ENCODE peak calls at places on chromosomes 1 and 21, in four cellular contexts. One of them, this sample, is unnamed.

GRCh38 chr1:96362623-96363022 is 359.0 kb upstream of the PTBP2 start:
- DNase-seq in left ventricle myocardium inferior: no peak
- DNase-seq in HCT116: peak; percentile 95
- DNase-seq in upper lobe of right lung: no peak
- DNase-seq in this sample: no peak

GRCh38 chr1:904271-904950 is 19.3 kb upstream of the SAMD11 start:
- DNase-seq in upper lobe of right lung: peak; percentile 92
- DNase-seq in HCT116: peak; percentile 43
- DNase-seq in left ventricle myocardium inferior: peak; percentile 86
- DNase-seq in this sample: peak; percentile 81

GRCh38 chr1:218527737-218528136 is 182.6 kb downstream of the TGFB2 start:
- DNase-seq in left ventricle myocardium inferior: no peak
- DNase-seq in HCT116: no peak
- DNase-seq in upper lobe of right lung: no peak
- DNase-seq in this sample: no peak

GRCh38 chr1:6105218-6105679 is 59.6 kb downstream of the KCNAB2 start:
- DNase-seq in upper lobe of right lung: no peak
- DNase-seq in HCT116: no peak
- DNase-seq in left ventricle myocardium inferior: no peak
- DNase-seq in this sample: no peak

GRCh38 chr1:39434797-39435395 is 56.5 kb upstream of the BMP8A start:
- DNase-seq in left ventricle myocardium inferior: no peak
- DNase-seq in HCT116: no peak
- DNase-seq in upper lobe of right lung: no peak
- DNase-seq in this sample: no peak

GRCh38 chr1:99527078-99527477 is 118.8 kb upstream of the PALMD start:
- DNase-seq in upper lobe of right lung: no peak
- DNase-seq in HCT116: no peak
- DNase-seq in left ventricle myocardium inferior: no peak
- DNase-seq in this sample: no peak

GRCh38 chr1:228544921-228545591 is 57.9 kb downstream of the RNF187 start:
- DNase-seq in HCT116: no peak
- DNase-seq in upper lobe of right lung: peak; percentile 3
- DNase-seq in left ventricle myocardium inferior: no peak
- DNase-seq in this sample: no peak

GRCh38 chr1:100485855-100486258 is 52.1 kb upstream of the GPR88 start:
- DNase-seq in upper lobe of right lung: no peak
- DNase-seq in left ventricle myocardium inferior: no peak
- DNase-seq in HCT116: no peak
- DNase-seq in this sample: no peak

GRCh38 chr1:158145173-158145719 is 35.4 kb upstream of the CD1D start:
- DNase-seq in upper lobe of right lung: no peak
- DNase-seq in HCT116: no peak
- DNase-seq in left ventricle myocardium inferior: peak; percentile 77
- DNase-seq in this sample: peak; percentile 44

GRCh38 chr1:238951809-238952208 is 434.6 kb upstream of the CHRM3 start:
- DNase-seq in HCT116: no peak
- DNase-seq in upper lobe of right lung: no peak
- DNase-seq in left ventricle myocardium inferior: no peak
- DNase-seq in this sample: no peak

GRCh38 chr21:45091540-45092322 is 17.4 kb downstream of the ADARB1 start:
- DNase-seq in left ventricle myocardium inferior: no peak
- DNase-seq in upper lobe of right lung: no peak
- DNase-seq in HCT116: no peak
- DNase-seq in this sample: no peak
- H3K27ac ChIP-seq in left ventricle myocardium inferior: peak overlapping the region; percentile 90
- H3K27ac ChIP-seq in upper lobe of right lung: peak overlapping the region; percentile 74
- H3K27ac ChIP-seq in HCT116: no peak overlapping the region
- H3K27ac ChIP-seq in this sample: peak overlapping the region; percentile 7

DNA sequence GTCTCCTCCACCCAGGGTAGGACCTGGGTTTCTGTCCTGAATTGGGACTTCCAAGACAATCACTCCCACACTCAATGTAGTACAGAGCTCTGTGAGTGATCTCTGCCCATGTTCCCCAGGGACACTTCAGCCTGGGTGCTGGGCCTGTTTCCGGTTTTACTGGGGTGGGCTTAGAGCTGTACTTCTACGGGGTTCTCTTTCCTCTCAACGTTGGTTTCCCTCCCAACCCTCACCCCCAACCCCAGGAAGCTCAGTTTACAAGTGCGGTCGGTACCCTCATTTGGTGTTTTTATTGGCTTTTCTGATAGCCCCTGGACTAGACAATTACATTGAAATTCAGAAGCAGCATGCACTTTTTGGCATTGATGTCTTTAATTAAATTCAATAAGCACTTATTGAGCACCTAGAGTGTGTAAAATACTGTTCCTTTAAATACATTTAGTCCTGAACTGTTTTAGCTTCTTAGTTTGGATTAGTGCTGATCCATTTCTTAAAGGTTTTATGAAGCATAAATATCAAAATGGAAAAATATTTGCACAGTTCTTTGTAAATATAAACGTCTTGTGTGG is 541 bp upstream of the XPR1 start:
- DNase-seq in HCT116: no peak
- DNase-seq in upper lobe of right lung: no peak
- DNase-seq in left ventricle myocardium inferior: no peak
- DNase-seq in this sample: no peak
- H3K27ac ChIP-seq in HCT116: no peak overlapping the region
- H3K27ac ChIP-seq in upper lobe of right lung: peak overlapping the region; percentile 67
- H3K27ac ChIP-seq in left ventricle myocardium inferior: peak overlapping the region; percentile 96
- H3K27ac ChIP-seq in this sample: peak overlapping the region; percentile 51

GRCh38 chr1:78047631-78048030 is 1.9 kb downstream of the GIPC2 start:
- DNase-seq in upper lobe of right lung: no peak
- DNase-seq in left ventricle myocardium inferior: no peak
- DNase-seq in HCT116: no peak
- DNase-seq in this sample: no peak
- H3K27ac ChIP-seq in upper lobe of right lung: no peak overlapping the region
- H3K27ac ChIP-seq in left ventricle myocardium inferior: peak overlapping the region; percentile 80
- H3K27ac ChIP-seq in HCT116: no peak overlapping the region
- H3K27ac ChIP-seq in this sample: peak overlapping the region; percentile 77

GRCh38 chr1:94921977-94922376 is 4.9 kb downstream of the CNN3 start:
- DNase-seq in left ventricle myocardium inferior: no peak
- DNase-seq in HCT116: no peak
- DNase-seq in upper lobe of right lung: no peak
- DNase-seq in this sample: no peak
- H3K27ac ChIP-seq in left ventricle myocardium inferior: peak overlapping the region; percentile 95
- H3K27ac ChIP-seq in HCT116: no peak overlapping the region
- H3K27ac ChIP-seq in upper lobe of right lung: no peak overlapping the region
- H3K27ac ChIP-seq in this sample: no peak overlapping the region

DNA sequence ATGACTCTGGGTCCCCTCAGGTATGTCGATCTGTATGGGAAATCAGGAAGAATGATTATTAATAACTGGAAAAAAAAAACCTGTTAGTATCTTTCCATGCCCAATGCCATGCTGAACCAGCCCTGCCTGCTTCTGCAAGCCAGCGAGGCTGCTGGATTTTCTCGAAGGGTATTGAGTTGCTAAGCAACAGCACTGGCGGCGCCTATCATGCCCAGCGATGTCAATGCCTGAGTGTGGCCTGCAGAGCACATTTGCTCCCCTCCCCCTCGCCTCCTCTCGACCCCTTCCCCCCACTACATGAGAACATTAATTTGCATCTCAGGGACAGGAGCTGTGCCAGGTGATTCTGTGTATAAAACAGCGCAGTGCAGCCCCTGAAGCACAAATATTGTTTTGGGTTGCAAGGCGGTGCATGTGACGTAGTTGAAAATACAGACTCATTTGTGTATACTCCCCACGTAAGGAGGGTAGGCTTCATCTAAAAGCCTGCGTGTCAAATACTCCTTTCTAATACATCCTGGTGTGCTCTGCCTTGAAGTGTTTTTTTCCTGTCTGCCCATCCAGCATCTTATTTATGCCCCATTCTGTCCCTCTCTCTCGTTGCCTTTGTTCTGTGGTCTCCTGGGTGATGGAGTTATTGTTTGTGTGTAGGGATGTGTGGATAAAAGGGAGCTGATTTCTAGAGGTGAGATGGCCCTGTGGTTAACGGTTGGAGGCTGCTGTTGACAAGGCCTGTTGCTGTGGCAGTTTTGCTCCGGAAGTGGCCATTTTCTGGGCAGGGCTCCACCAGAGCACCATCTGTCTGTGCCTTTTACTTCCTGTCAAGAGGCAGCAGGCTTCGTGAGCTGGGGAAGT is 32.7 kb upstream of the ATP5PO start:
- DNase-seq in HCT116: peak; percentile 61
- DNase-seq in upper lobe of right lung: peak; percentile 72
- DNase-seq in left ventricle myocardium inferior: peak; percentile 31
- DNase-seq in this sample: peak; percentile 67
- H3K27ac ChIP-seq in HCT116: peak overlapping the region; percentile 86
- H3K27ac ChIP-seq in upper lobe of right lung: peak overlapping the region; percentile 83
- H3K27ac ChIP-seq in left ventricle myocardium inferior: peak overlapping the region; percentile 59
- H3K27ac ChIP-seq in this sample: peak overlapping the region; percentile 78

GRCh38 chr1:179921981-179922380 is 32.6 kb upstream of the CEP350 start:
- DNase-seq in upper lobe of right lung: no peak
- DNase-seq in left ventricle myocardium inferior: no peak
- DNase-seq in HCT116: no peak
- DNase-seq in this sample: no peak
- H3K27ac ChIP-seq in upper lobe of right lung: no peak overlapping the region
- H3K27ac ChIP-seq in left ventricle myocardium inferior: no peak overlapping the region
- H3K27ac ChIP-seq in HCT116: no peak overlapping the region
- H3K27ac ChIP-seq in this sample: no peak overlapping the region

DNA sequence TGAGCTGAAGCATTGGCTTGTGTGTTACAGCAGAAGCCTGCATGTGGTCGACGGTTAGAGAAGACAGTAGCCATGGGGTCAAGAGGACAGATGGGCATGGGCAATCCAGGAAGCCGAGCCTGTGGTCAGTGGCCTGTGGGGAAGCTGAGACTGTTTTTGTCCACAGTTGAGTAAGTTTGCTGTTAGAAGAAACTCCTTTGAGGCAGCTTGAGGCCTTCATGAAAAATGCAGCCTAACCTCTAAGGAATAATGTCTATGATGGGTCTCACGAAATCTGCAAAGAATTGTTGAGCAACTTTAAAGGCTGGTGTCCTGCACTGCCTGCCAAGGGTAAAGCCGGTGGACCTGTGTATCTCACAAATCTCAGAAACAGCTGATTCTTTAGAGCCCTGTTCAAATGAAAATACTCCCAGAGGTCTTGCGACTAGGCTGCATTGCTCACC is 322.4 kb downstream of the SETD4 start:
- DNase-seq in HCT116: no peak
- DNase-seq in left ventricle myocardium inferior: peak; percentile 25
- DNase-seq in upper lobe of right lung: no peak
- DNase-seq in this sample: peak; percentile 48
- H3K27ac ChIP-seq in HCT116: no peak overlapping the region
- H3K27ac ChIP-seq in left ventricle myocardium inferior: peak overlapping the region; percentile 46
- H3K27ac ChIP-seq in upper lobe of right lung: no peak overlapping the region
- H3K27ac ChIP-seq in this sample: no peak overlapping the region

DNA sequence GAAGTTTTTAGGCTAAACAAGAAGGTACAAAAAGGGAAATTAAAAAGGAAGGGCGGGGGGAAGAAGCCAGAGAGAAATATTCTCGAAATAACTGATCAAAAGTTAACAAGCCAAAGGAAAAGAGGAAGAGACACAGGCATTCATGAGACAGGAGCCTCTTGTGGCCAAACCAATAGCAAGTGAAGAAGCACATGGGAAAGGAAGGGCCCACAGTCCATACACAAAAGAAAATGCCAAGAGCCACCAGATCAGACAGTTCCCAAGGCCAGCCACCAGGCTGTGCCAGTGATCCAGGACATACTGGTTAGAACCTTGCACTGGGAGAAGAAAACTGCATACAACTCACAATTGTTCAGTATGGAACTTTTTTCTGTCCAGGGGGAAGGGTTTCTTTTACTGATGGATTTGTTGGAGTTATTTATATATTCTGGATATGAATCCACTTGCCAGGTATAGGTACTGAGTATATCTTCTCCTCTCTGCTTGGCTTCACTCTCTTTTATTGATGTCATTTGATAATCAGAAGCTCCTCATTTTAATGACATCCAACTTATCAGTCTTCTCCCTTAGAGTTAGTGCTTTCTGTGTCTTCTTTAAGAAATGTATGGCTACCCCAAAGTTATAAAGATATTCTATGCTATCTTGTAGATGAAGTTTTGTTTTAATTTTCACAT is 76.8 kb downstream of the CD46 start:
- DNase-seq in HCT116: peak; percentile 73
- DNase-seq in upper lobe of right lung: peak; percentile 85
- DNase-seq in left ventricle myocardium inferior: peak; percentile 78
- DNase-seq in this sample: peak; percentile 78
- H3K27ac ChIP-seq in HCT116: no peak overlapping the region
- H3K27ac ChIP-seq in upper lobe of right lung: peak overlapping the region; percentile 98
- H3K27ac ChIP-seq in left ventricle myocardium inferior: peak overlapping the region; percentile 97
- H3K27ac ChIP-seq in this sample: peak overlapping the region; percentile 100

GRCh38 chr21:31573217-31573616 is 86.3 kb upstream of the SOD1 start:
- DNase-seq in left ventricle myocardium inferior: no peak
- DNase-seq in HCT116: no peak
- DNase-seq in upper lobe of right lung: no peak
- DNase-seq in this sample: no peak

GRCh38 chr21:31566611-31567010 is 92.9 kb upstream of the SOD1 start:
- DNase-seq in upper lobe of right lung: no peak
- DNase-seq in left ventricle myocardium inferior: no peak
- DNase-seq in HCT116: no peak
- DNase-seq in this sample: no peak

GRCh38 chr21:31570824-31571425 is 88.6 kb upstream of the SOD1 start:
- DNase-seq in left ventricle myocardium inferior: no peak
- DNase-seq in HCT116: no peak
- DNase-seq in upper lobe of right lung: no peak
- DNase-seq in this sample: no peak

GRCh38 chr21:31576428-31576827 is 83.1 kb upstream of the SOD1 start:
- DNase-seq in upper lobe of right lung: no peak
- DNase-seq in HCT116: no peak
- DNase-seq in left ventricle myocardium inferior: no peak
- DNase-seq in this sample: no peak

DNA sequence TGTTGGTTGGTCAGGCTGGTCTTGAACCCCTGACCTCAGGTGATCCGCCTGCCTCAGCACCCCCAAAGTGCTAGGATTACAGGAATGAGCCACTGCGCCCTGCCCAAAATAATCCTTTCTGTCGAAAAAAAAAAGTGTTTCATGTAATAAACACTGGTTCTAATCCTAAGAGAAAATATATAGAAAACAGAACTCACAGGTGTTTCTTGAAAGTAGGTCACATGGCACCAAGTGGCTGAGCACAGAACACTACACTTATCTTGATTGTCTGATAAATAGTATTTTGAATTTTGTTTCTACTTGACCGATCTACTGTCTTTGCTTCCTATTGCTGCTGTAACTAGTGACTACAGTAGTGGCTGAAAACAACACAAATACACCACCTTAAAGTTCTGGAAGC is 87.6 kb upstream of the SOD1 start:
- DNase-seq in left ventricle myocardium inferior: no peak
- DNase-seq in upper lobe of right lung: no peak
- DNase-seq in HCT116: no peak
- DNase-seq in this sample: no peak
- H3K27ac ChIP-seq in left ventricle myocardium inferior: no peak overlapping the region
- H3K27ac ChIP-seq in upper lobe of right lung: no peak overlapping the region
- H3K27ac ChIP-seq in HCT116: no peak overlapping the region
- H3K27ac ChIP-seq in this sample: no peak overlapping the region

This sample was measured in psoas muscle.